ENCODE peak calls at places on chromosomes 2 and 18, in seven cellular contexts. One of them, this sample, is unnamed.
A peak's percentile ranks its signal among the peaks of the same experiment; 100 is the strongest.

GRCh38 chr18:23953984-23954383 is 60.6 kb upstream of the TTC39C start:
- DNase-seq in head of caudate nucleus: no peak
- DNase-seq in NCI-H2081: no peak
- DNase-seq in transverse colon: no peak
- DNase-seq in CD4-positive, CD25-positive, alpha-beta regulatory T cell: no peak
- DNase-seq in PC-9: no peak
- DNase-seq in NAMALWA: no peak
- DNase-seq in this sample: no peak

GRCh38 chr2:120977582-120978358 is 242.1 kb downstream of the GLI2 start:
- DNase-seq in CD4-positive, CD25-positive, alpha-beta regulatory T cell: no peak
- DNase-seq in NCI-H2081: no peak
- DNase-seq in PC-9: no peak
- DNase-seq in transverse colon: no peak
- DNase-seq in NAMALWA: no peak
- DNase-seq in head of caudate nucleus: no peak
- DNase-seq in this sample: no peak

GRCh38 chr18:10563886-10564285 is 38.1 kb downstream of the NAPG start:
- DNase-seq in NCI-H2081: no peak
- DNase-seq in PC-9: no peak
- DNase-seq in NAMALWA: no peak
- DNase-seq in head of caudate nucleus: no peak
- DNase-seq in transverse colon: no peak
- DNase-seq in CD4-positive, CD25-positive, alpha-beta regulatory T cell: no peak
- DNase-seq in this sample: no peak

GRCh38 chr2:236997086-236997485 is 88.6 kb upstream of the COPS8 start:
- DNase-seq in CD4-positive, CD25-positive, alpha-beta regulatory T cell: no peak
- DNase-seq in head of caudate nucleus: no peak
- DNase-seq in transverse colon: no peak
- DNase-seq in PC-9: peak; percentile 54
- DNase-seq in NCI-H2081: no peak
- DNase-seq in NAMALWA: no peak
- DNase-seq in this sample: no peak

GRCh38 chr2:55097083-55097461 is 46.8 kb upstream of the RTN4 start:
- DNase-seq in PC-9: peak; percentile 78
- DNase-seq in head of caudate nucleus: no peak
- DNase-seq in transverse colon: no peak
- DNase-seq in NAMALWA: no peak
- DNase-seq in CD4-positive, CD25-positive, alpha-beta regulatory T cell: no peak
- DNase-seq in NCI-H2081: no peak
- DNase-seq in this sample: no peak

GRCh38 chr2:217919781-217920351 is 82.9 kb downstream of the TNS1 start:
- DNase-seq in CD4-positive, CD25-positive, alpha-beta regulatory T cell: no peak
- DNase-seq in transverse colon: no peak
- DNase-seq in head of caudate nucleus: no peak
- DNase-seq in NCI-H2081: no peak
- DNase-seq in NAMALWA: no peak
- DNase-seq in PC-9: no peak
- DNase-seq in this sample: no peak

GRCh38 chr2:241036397-241036963 is 38.1 kb downstream of the SNED1 start:
- DNase-seq in PC-9: peak; percentile 73
- DNase-seq in transverse colon: peak; percentile 69
- DNase-seq in NCI-H2081: no peak
- DNase-seq in NAMALWA: peak; percentile 73
- DNase-seq in head of caudate nucleus: peak; percentile 21
- DNase-seq in CD4-positive, CD25-positive, alpha-beta regulatory T cell: peak; percentile 70
- DNase-seq in this sample: no peak

GRCh38 chr2:241540766-241541561 is 17.6 kb upstream of the BOK start:
- DNase-seq in transverse colon: peak; percentile 63
- DNase-seq in NCI-H2081: no peak
- DNase-seq in NAMALWA: peak; percentile 57
- DNase-seq in head of caudate nucleus: peak; percentile 63
- DNase-seq in CD4-positive, CD25-positive, alpha-beta regulatory T cell: peak; percentile 47
- DNase-seq in PC-9: no peak
- DNase-seq in this sample: no peak

GRCh38 chr2:72539145-72539552 is 286.7 kb downstream of the EXOC6B start:
- DNase-seq in transverse colon: no peak
- DNase-seq in NCI-H2081: no peak
- DNase-seq in NAMALWA: no peak
- DNase-seq in PC-9: no peak
- DNase-seq in CD4-positive, CD25-positive, alpha-beta regulatory T cell: no peak
- DNase-seq in head of caudate nucleus: no peak
- DNase-seq in this sample: no peak

GRCh38 chr2:201254331-201254730 is 6.0 kb upstream of the CASP8 start:
- DNase-seq in NAMALWA: no peak
- DNase-seq in NCI-H2081: no peak
- DNase-seq in PC-9: no peak
- DNase-seq in head of caudate nucleus: no peak
- DNase-seq in transverse colon: peak; percentile 61
- DNase-seq in CD4-positive, CD25-positive, alpha-beta regulatory T cell: no peak
- DNase-seq in this sample: no peak

GRCh38 chr2:160415991-160416390 is 77.6 kb downstream of the RBMS1 start:
- DNase-seq in transverse colon: no peak
- DNase-seq in head of caudate nucleus: no peak
- DNase-seq in NAMALWA: no peak
- DNase-seq in NCI-H2081: no peak
- DNase-seq in PC-9: no peak
- DNase-seq in CD4-positive, CD25-positive, alpha-beta regulatory T cell: no peak
- DNase-seq in this sample: no peak